ENCODE peak calls at places on chromosomes 5 and 9, in ten cellular contexts. A is CD8-positive, alpha-beta memory T cell; U is hepatic stellate cell; C is T-helper 9 cell; M is BE2C; L is B cell; P is right atrium auricular region; H is AG08395; I is Karpas-422; Z is sigmoid colon. E is an unnamed sample.

GRCh38 chr5:157857821-157858526 is 971 bp downstream of the CLINT1 start:
- DNase-seq in A (no peak), U (no peak), C (no peak), M (no peak), L (peak), P (no peak), H (peak), I (peak), Z (no peak), E (no peak)

GRCh38 chr5:40736103-40736875 is 19.5 kb downstream of the TTC33 start:
- DNase-seq in A (no peak), U (peak), C (no peak), M (no peak), L (peak), P (no peak), H (peak), I (peak), Z (no peak), E (no peak)

GRCh38 chr5:107153304-107153703 is 517.4 kb downstream of the EFNA5 start:
- DNase-seq in A (no peak), U (no peak), C (no peak), M (no peak), L (no peak), P (no peak), H (no peak), I (no peak), Z (no peak), E (no peak)

GRCh38 chr5:32753051-32753450 is 41.9 kb downstream of the NPR3 start:
- DNase-seq in A (no peak), U (peak), C (no peak), M (no peak), L (no peak), P (no peak), H (peak), I (no peak), Z (no peak), E (no peak)

GRCh38 chr5:16784088-16784487 is 152.0 kb downstream of the MYO10 start:
- DNase-seq in A (no peak), U (peak), C (no peak), M (no peak), L (no peak), P (no peak), H (peak), I (no peak), Z (no peak), E (no peak)

GRCh38 chr5:156411131-156411727 is 84.3 kb downstream of the SGCD start:
- DNase-seq in A (no peak), U (no peak), C (no peak), M (no peak), L (no peak), P (no peak), H (peak), I (no peak), Z (no peak), E (no peak)

GRCh38 chr9:128285033-128285784 is 9.1 kb downstream of the SWI5 start:
- DNase-seq in A (no peak), U (no peak), C (no peak), M (no peak), L (no peak), P (no peak), H (no peak), I (no peak), Z (no peak), E (no peak)

GRCh38 chr5:142994242-142994641 is 224.1 kb downstream of the ARHGAP26 start:
- DNase-seq in A (no peak), U (no peak), C (no peak), M (no peak), L (no peak), P (no peak), H (no peak), I (no peak), Z (no peak), E (no peak)

GRCh38 chr9:114238471-114238870 is 83.1 kb downstream of the COL27A1 start:
- DNase-seq in A (no peak), U (peak), C (no peak), M (no peak), L (no peak), P (peak), H (no peak), I (no peak), Z (no peak), E (peak)

GRCh38 chr5:180155331-180155881 is 53.6 kb downstream of the RASGEF1C start:
- DNase-seq in A (no peak), U (no peak), C (no peak), M (no peak), L (peak), P (peak), H (no peak), I (peak), Z (peak), E (no peak)

GRCh38 chr5:34497031-34497808 is 158.9 kb upstream of the RAI14 start:
- DNase-seq in A (no peak), U (no peak), C (no peak), M (peak), L (no peak), P (peak), H (no peak), I (no peak), Z (peak), E (no peak)

GRCh38 chr5:171801-172331 is 19.4 kb upstream of the LRRC14B start:
- DNase-seq in A (no peak), U (no peak), C (no peak), M (peak), L (no peak), P (no peak), H (no peak), I (no peak), Z (peak), E (peak)

GRCh38 chr5:33892419-33893151 is 795 bp upstream of the ADAMTS12 start:
- DNase-seq in A (no peak), U (peak), C (no peak), M (no peak), L (no peak), P (peak), H (peak), I (no peak), Z (peak), E (no peak)

GRCh38 chr5:88298425-88298824 is 29.8 kb upstream of the TMEM161B start:
- DNase-seq in A (no peak), U (peak), C (no peak), M (no peak), L (no peak), P (no peak), H (peak), I (no peak), Z (no peak), E (no peak)

GRCh38 chr5:168168978-168169696 is 122.3 kb upstream of the WWC1 start:
- DNase-seq in A (no peak), U (no peak), C (no peak), M (no peak), L (no peak), P (no peak), H (no peak), I (no peak), Z (no peak), E (no peak)

GRCh38 chr9:101443358-101443757 is 7.8 kb upstream of the ALDOB start:
- DNase-seq in A (no peak), U (no peak), C (no peak), M (no peak), L (no peak), P (peak), H (no peak), I (no peak), Z (peak), E (no peak)